ENCODE peak calls at places on chromosomes 5 and 9, in nine cellular contexts. Z, Q, M, F, Y, C, U, T and G are unnamed samples.

GRCh38 chr5:16903480-16904300 is 32.4 kb downstream of the MYO10 start:
- DNase-seq in Z (no peak), Q (no peak), M (no peak), F (no peak), Y (no peak), C (no peak), U (no peak), T (no peak), G (no peak)

GRCh38 chr9:114034663-114035062 is 43.4 kb downstream of the AMBP start:
- DNase-seq in Z (no peak), Q (no peak), M (no peak), F (peak), Y (peak), C (no peak), U (no peak), T (no peak), G (no peak)

GRCh38 chr5:170467000-170467707 is 36.7 kb upstream of the KCNIP1 start:
- DNase-seq in Z (peak), Q (no peak), M (no peak), F (no peak), Y (no peak), C (no peak), U (no peak), T (peak), G (no peak)

GRCh38 chr9:18490591-18491370 is 16.8 kb downstream of the ADAMTSL1 start:
- DNase-seq in Z (peak), Q (no peak), M (no peak), F (no peak), Y (peak), C (no peak), U (no peak), T (peak), G (no peak)

GRCh38 chr5:150108711-150109605 is 22.6 kb upstream of the CSF1R start:
- DNase-seq in Z (no peak), Q (no peak), M (no peak), F (no peak), Y (no peak), C (no peak), U (no peak), T (no peak), G (no peak)

GRCh38 chr5:55923177-55923872 is 71.4 kb downstream of the IL6ST start:
- DNase-seq in Z (peak), Q (no peak), M (no peak), F (no peak), Y (no peak), C (no peak), U (no peak), T (no peak), G (no peak)

GRCh38 chr9:136087741-136088480 is 7.2 kb downstream of the NACC2 start:
- DNase-seq in Z (no peak), Q (no peak), M (no peak), F (no peak), Y (no peak), C (no peak), U (no peak), T (no peak), G (no peak)

GRCh38 chr5:95794070-95794516 is 28.4 kb downstream of the GLRX start:
- DNase-seq in Z (peak), Q (no peak), M (no peak), F (no peak), Y (no peak), C (no peak), U (no peak), T (no peak), G (no peak)

GRCh38 chr5:159174511-159175168 is 34.7 kb downstream of the RNF145 start:
- DNase-seq in Z (no peak), Q (no peak), M (no peak), F (no peak), Y (no peak), C (no peak), U (no peak), T (no peak), G (no peak)

GRCh38 chr5:66408561-66408960 is 187.6 kb upstream of the MAST4 start:
- DNase-seq in Z (no peak), Q (no peak), M (no peak), F (no peak), Y (no peak), C (no peak), U (no peak), T (no peak), G (no peak)

GRCh38 chr5:65326912-65327311 is 154.8 kb downstream of the ADAMTS6 start:
- DNase-seq in Z (peak), Q (no peak), M (no peak), F (no peak), Y (no peak), C (no peak), U (no peak), T (peak), G (no peak)

GRCh38 chr5:167763772-167764171 is 527.7 kb upstream of the WWC1 start:
- DNase-seq in Z (peak), Q (no peak), M (no peak), F (no peak), Y (no peak), C (no peak), U (no peak), T (peak), G (no peak)

GRCh38 chr9:126406075-126406675 is 79.5 kb downstream of the MVB12B start:
- DNase-seq in Z (no peak), Q (no peak), M (no peak), F (no peak), Y (no peak), C (no peak), U (no peak), T (no peak), G (peak)

GRCh38 chr9:71145179-71145578 is 23.8 kb upstream of the TRPM3 start:
- DNase-seq in Z (no peak), Q (no peak), M (no peak), F (no peak), Y (no peak), C (no peak), U (no peak), T (peak), G (no peak)